ENCODE peak calls at places on chromosomes 6 and 20, in nine cellular contexts. J is spleen, S is OCI-LY7, W is sigmoid colon, O is AG10803, K is WTC11, F is cardiac muscle cell, I is mammary epithelial cell, L is RWPE1. Q is an unnamed sample.

GRCh38 chr20:1965520-1966278 is 28.2 kb downstream of the PDYN start:
- DNase-seq in J (peak), I (peak), L (peak), S (peak), F (peak), O (peak), W (peak), K (peak), Q (peak)

GRCh38 chr20:11540558-11540957 is 377.1 kb upstream of the BTBD3 start:
- DNase-seq in W (no peak), F (no peak), L (no peak), I (no peak), J (no peak), K (no peak), O (no peak), S (no peak), Q (no peak)

GRCh38 chr6:157235600-157236039 is 87.7 kb downstream of the TMEM242 start:
- DNase-seq in L (peak), J (peak), F (peak), W (peak), K (peak), O (peak), S (no peak), I (peak), Q (no peak)

GRCh38 chr6:36875250-36875633 is 639 bp upstream of the PPIL1 start:
- DNase-seq in K (no peak), I (no peak), F (no peak), W (no peak), O (no peak), L (no peak), J (no peak), S (no peak), Q (no peak)

GRCh38 chr6:128882991-128883571 is at the start of gene LAMA2:
- DNase-seq in K (peak), S (no peak), I (no peak), J (peak), L (no peak), O (peak), F (peak), W (peak), Q (peak)

GRCh38 chr6:167475947-167476346 is 151.1 kb downstream of the TTLL2 start:
- DNase-seq in K (peak), L (no peak), W (no peak), S (no peak), J (no peak), O (no peak), I (no peak), F (no peak), Q (no peak)

GRCh38 chr6:150056156-150056555 is 12.8 kb downstream of the ULBP3 start:
- DNase-seq in O (no peak), S (no peak), L (no peak), J (no peak), I (no peak), F (no peak), K (no peak), W (no peak), Q (no peak)

GRCh38 chr6:15441215-15441868 is 195.5 kb downstream of the JARID2 start:
- DNase-seq in O (peak), K (peak), I (peak), J (no peak), S (peak), F (peak), L (peak), W (no peak), Q (peak)

GRCh38 chr6:46993846-46994245 is 48.3 kb downstream of the ADGRF1 start:
- DNase-seq in J (no peak), K (no peak), W (no peak), I (peak), F (peak), S (no peak), L (peak), O (peak), Q (peak)

DNA sequence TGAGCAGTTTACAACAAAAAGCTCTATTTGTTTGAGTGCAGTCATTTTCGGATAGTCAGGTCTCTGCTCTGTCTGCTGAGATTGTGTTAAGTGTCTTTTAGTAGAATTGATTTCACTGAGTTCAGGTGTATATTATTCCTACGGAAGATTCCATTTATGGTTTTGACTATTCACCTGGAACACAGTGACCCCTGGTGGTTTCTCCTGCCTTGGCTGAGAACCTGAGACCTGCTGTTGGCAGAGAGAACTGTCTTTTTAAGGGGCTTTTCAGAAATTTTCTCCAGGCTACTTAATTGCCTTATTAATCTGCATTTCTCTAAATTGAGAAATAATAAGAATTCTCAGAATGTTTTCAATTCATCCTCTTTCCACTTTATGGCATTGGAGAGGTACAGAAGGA is 508.0 kb downstream of the TBC1D32 start:
- DNase-seq in L (peak), I (peak), F (peak), S (peak), O (no peak), K (peak), W (no peak), J (no peak), Q (no peak)
- TF ChIP-seq CTCF in L (peak), I (peak), F (peak), S (peak), O (peak), K (peak), W (no peak), J (no peak), Q (peak)

GRCh38 chr6:101956961-101957360 is 563.5 kb downstream of the GRIK2 start:
- DNase-seq in J (no peak), S (no peak), K (no peak), F (no peak), I (no peak), W (no peak), L (no peak), O (peak), Q (no peak)

DNA sequence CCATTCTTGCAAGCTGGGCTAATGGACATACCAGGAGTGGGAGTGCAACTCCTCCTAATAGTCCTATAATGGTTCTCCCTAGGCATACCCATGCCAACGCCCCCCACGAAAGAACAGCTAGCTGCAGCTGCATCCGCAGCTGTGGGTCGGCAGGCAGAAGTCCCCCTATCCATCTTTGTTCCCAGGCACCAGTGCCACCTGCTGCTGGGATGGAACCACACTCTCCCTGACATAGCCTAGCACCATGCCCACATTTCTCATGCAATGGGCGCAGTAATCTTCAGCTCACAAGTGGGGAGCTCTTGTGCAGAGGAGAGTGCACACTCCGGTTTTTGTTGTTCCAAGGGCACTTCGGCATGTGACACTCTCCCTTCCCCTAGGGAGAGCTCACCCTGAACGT is 567.8 kb downstream of the GRIK2 start:
- DNase-seq in K (peak), W (no peak), J (peak), F (no peak), L (no peak), O (no peak), I (no peak), S (no peak), Q (no peak)
- TF ChIP-seq CTCF in K (no peak), W (no peak), J (no peak), F (no peak), L (no peak), O (no peak), I (no peak), S (no peak), Q (no peak)

GRCh38 chr6:20056350-20056992 is 155.8 kb downstream of the MBOAT1 start:
- DNase-seq in S (peak), K (no peak), L (peak), J (no peak), F (peak), I (peak), W (no peak), O (peak), Q (peak)

GRCh38 chr6:20060252-20060651 is 152.0 kb downstream of the MBOAT1 start:
- DNase-seq in S (no peak), K (no peak), J (no peak), O (no peak), F (no peak), I (no peak), L (no peak), W (no peak), Q (no peak)

GRCh38 chr6:20061952-20062351 is 150.3 kb downstream of the MBOAT1 start:
- DNase-seq in L (no peak), O (no peak), J (no peak), I (no peak), F (no peak), S (no peak), K (no peak), W (no peak), Q (no peak)

DNA sequence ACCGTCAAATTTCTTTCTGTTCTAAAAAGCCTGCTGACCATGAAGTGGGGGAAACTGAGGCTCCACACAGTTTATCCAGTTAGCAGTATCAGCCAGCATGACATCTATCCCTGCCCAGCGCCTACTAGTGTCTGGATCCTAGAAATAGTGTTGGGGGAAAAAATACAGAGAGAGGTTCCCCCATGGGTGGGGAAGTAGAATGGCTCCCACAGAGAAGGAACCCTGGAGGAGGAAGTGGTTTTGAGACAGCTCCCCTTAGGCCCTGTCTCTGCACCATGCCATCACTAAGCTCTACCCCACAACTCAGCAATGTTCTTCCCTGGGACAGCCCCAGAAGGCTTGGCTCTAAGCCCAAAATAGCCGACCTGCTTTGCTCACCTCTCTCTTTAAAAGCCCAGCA is 153.4 kb downstream of the MBOAT1 start:
- DNase-seq in K (no peak), O (no peak), L (no peak), W (no peak), F (no peak), S (no peak), I (no peak), J (no peak), Q (no peak)
- TF ChIP-seq CTCF in K (no peak), O (no peak), L (no peak), W (no peak), F (no peak), S (no peak), I (no peak), J (no peak), Q (no peak)

GRCh38 chr20:45470939-45471338 is 1.4 kb downstream of the WFDC2 start:
- DNase-seq in S (no peak), J (no peak), L (no peak), F (peak), O (no peak), W (no peak), I (no peak), K (no peak), Q (no peak)

GRCh38 chr20:45467861-45468260 is 1.7 kb upstream of the WFDC2 start:
- DNase-seq in S (no peak), L (no peak), O (no peak), K (no peak), I (no peak), J (no peak), W (no peak), F (no peak), Q (no peak)

GRCh38 chr20:45467172-45467571 is 2.4 kb upstream of the WFDC2 start:
- DNase-seq in O (no peak), F (no peak), S (no peak), K (no peak), W (no peak), J (no peak), L (no peak), I (no peak), Q (no peak)

GRCh38 chr20:45470262-45470931 is 844 bp downstream of the WFDC2 start:
- DNase-seq in I (no peak), O (no peak), L (no peak), J (no peak), W (peak), S (no peak), K (peak), F (peak), Q (no peak)

GRCh38 chr20:45469336-45470261 is at the start of gene WFDC2:
- DNase-seq in W (peak), F (no peak), O (no peak), S (no peak), L (no peak), J (no peak), I (no peak), K (peak), Q (no peak)
- TF ChIP-seq CTCF in W (no peak), F (no peak), O (no peak), S (no peak), L (no peak), J (no peak), I (no peak), K (no peak), Q (no peak)